ENCODE peak calls at places on chromosomes 12 and 14, in ten cellular contexts. I is Jurkat, Clone E6-1; T is EL; M is activated T-cell treated with anti-CD3 and anti-CD28 coated beads, Interleukin-2, amount 50 U/mL, for 48 hours; B is BJ; X is stromal cell of bone marrow; W is SIG-M5; E is stomach; K is HT1080; Q is C1 segment of cervical spinal cord. R is an unnamed sample.

GRCh38 chr14:54606178-54606577 is 39.2 kb downstream of the SAMD4A start:
- DNase-seq in W (no peak), E (no peak), K (no peak), Q (no peak), T (peak; percentile 78), I (no peak), X (no peak), B (no peak), M (no peak), R (no peak)

GRCh38 chr14:28635387-28635786 is 131.2 kb upstream of the FOXG1 start:
- DNase-seq in I (peak; percentile 18), K (peak; percentile 52), B (no peak), W (no peak), Q (no peak), T (peak; percentile 10), M (no peak), E (no peak), X (peak; percentile 15), R (no peak)

GRCh38 chr14:105334383-105335230 is 20.1 kb downstream of the PACS2 start:
- DNase-seq in I (no peak), B (no peak), T (no peak), X (no peak), Q (no peak), K (no peak), M (no peak), W (no peak), E (no peak), R (no peak)

GRCh38 chr12:47885566-47885965 is 19.2 kb downstream of the VDR start:
- DNase-seq in W (no peak), B (no peak), X (no peak), I (no peak), T (no peak), M (no peak), Q (no peak), K (no peak), E (no peak), R (no peak)

GRCh38 chr12:52316290-52316689 is 4.9 kb downstream of the KRT83 start:
- DNase-seq in M (peak; percentile 13), I (no peak), B (no peak), X (no peak), T (no peak), Q (no peak), E (no peak), K (no peak), W (no peak), R (no peak)

GRCh38 chr14:20719777-20720176 is 25.9 kb upstream of the EDDM3A start:
- DNase-seq in W (no peak), K (no peak), Q (no peak), I (no peak), E (peak; percentile 72), M (no peak), T (no peak), B (no peak), X (no peak), R (no peak)

GRCh38 chr12:112686373-112686772 is 105.2 kb upstream of the RPH3A start:
- DNase-seq in M (no peak), E (no peak), W (no peak), X (peak; percentile 9), K (peak; percentile 82), T (peak; percentile 35), Q (no peak), B (no peak), I (no peak), R (no peak)

GRCh38 chr12:188910-189621 is 24.9 kb downstream of the SLC6A12 start:
- DNase-seq in I (no peak), X (no peak), W (no peak), E (peak; percentile 57), K (no peak), Q (no peak), M (peak; percentile 57), T (peak; percentile 64), B (no peak), R (no peak)

R was measured in HS-5.